ENCODE peak calls at places on chromosomes 7 and 10, in four cellular contexts. O, M, N and B are unnamed samples.

GRCh38 chr7:46928719-46929118 is 653.2 kb downstream of the TNS3 start:
- DNase-seq in M (no peak), N (no peak), O (no peak), B (no peak)

GRCh38 chr10:79417266-79417665 is 28.2 kb downstream of the ZCCHC24 start:
- DNase-seq in O (no peak), M (no peak), N (peak; percentile 7), B (no peak)

GRCh38 chr7:100667331-100668068 is 6.0 kb upstream of the GNB2 start:
- DNase-seq in M (no peak), O (no peak), N (no peak), B (no peak)

GRCh38 chr10:33723181-33723580 is 388.7 kb upstream of the NRP1 start:
- DNase-seq in O (no peak), N (no peak), M (no peak), B (no peak)

GRCh38 chr7:67896721-67897120 is 900.1 kb downstream of the TYW1 start:
- DNase-seq in N (no peak), M (no peak), O (peak; percentile 18), B (no peak)

GRCh38 chr7:19754521-19755116 is 18.8 kb downstream of the TMEM196 start:
- DNase-seq in N (no peak), O (peak; percentile 60), M (peak; percentile 32), B (peak; percentile 25)

GRCh38 chr10:49760789-49761188 is 1.3 kb downstream of the OGDHL start:
- DNase-seq in O (no peak), N (no peak), M (no peak), B (no peak)

GRCh38 chr10:69141304-69141703 is 17.3 kb downstream of the VPS26A start:
- DNase-seq in M (no peak), N (no peak), O (no peak), B (no peak)

GRCh38 chr10:126422561-126422960 is 34.3 kb upstream of the ADAM12 start:
- DNase-seq in N (no peak), M (no peak), O (no peak), B (no peak)

GRCh38 chr10:86102446-86102845 is 264.1 kb downstream of the GRID1 start:
- DNase-seq in M (no peak), O (no peak), N (no peak), B (no peak)

GRCh38 chr7:1747004-1747801 is 77.1 kb downstream of the ELFN1 start:
- DNase-seq in O (no peak), N (no peak), M (no peak), B (no peak)

GRCh38 chr7:157318015-157318706 is 18.6 kb upstream of the DNAJB6 start:
- DNase-seq in M (no peak), O (no peak), N (no peak), B (peak; percentile 27)

GRCh38 chr7:105788816-105789349 is 87.5 kb downstream of the ATXN7L1 start:
- DNase-seq in N (no peak), O (no peak), M (no peak), B (no peak)

GRCh38 chr7:41659539-41659938 is 43.4 kb downstream of the INHBA start:
- DNase-seq in O (no peak), N (no peak), M (no peak), B (no peak)

GRCh38 chr7:111677848-111678247 is 115.6 kb upstream of the IMMP2L start:
- DNase-seq in M (no peak), N (no peak), O (no peak), B (no peak)

GRCh38 chr7:21945374-21946227 is at the start of gene CDCA7L:
- DNase-seq in M (peak; percentile 73), O (peak; percentile 88), N (peak; percentile 83), B (peak; percentile 37)

GRCh38 chr10:118571123-118571522 is 24.3 kb downstream of the PRLHR start:
- DNase-seq in M (no peak), N (no peak), O (no peak), B (no peak)

GRCh38 chr10:97529685-97530465 is 31.2 kb downstream of the UBTD1 start:
- DNase-seq in N (no peak), O (no peak), M (no peak), B (no peak)

GRCh38 chr10:45514283-45515270 is 140.6 kb downstream of the ALOX5 start:
- DNase-seq in O (peak; percentile 15), M (no peak), N (no peak), B (no peak)

GRCh38 chr10:60414877-60415585 is 25.4 kb upstream of the ANK3 start:
- DNase-seq in O (peak; percentile 54), N (no peak), M (peak; percentile 26), B (no peak)

GRCh38 chr7:116873619-116874018 is 11.2 kb downstream of the CAPZA2 start:
- DNase-seq in M (no peak), N (no peak), O (no peak), B (no peak)

GRCh38 chr7:18511351-18511750 is 15.8 kb downstream of the HDAC9 start:
- DNase-seq in O (no peak), N (no peak), M (no peak), B (peak; percentile 32)

GRCh38 chr7:98285132-98286092 is 3.9 kb downstream of the BRI3 start:
- DNase-seq in M (no peak), O (no peak), N (no peak), B (no peak)

GRCh38 chr10:79980711-79981110 is 31.8 kb upstream of the SFTPD start:
- DNase-seq in M (no peak), N (no peak), O (no peak), B (no peak)

GRCh38 chr10:72263613-72264241 is 10.0 kb upstream of the DDIT4 start:
- DNase-seq in N (no peak), M (peak; percentile 81), O (no peak), B (peak; percentile 80)

GRCh38 chr10:45526309-45526708 is 146.3 kb downstream of the ZFAND4 start:
- DNase-seq in M (no peak), O (no peak), N (no peak), B (no peak)

GRCh38 chr7:30710669-30711068 is 28.4 kb upstream of the CRHR2 start:
- DNase-seq in O (no peak), N (no peak), M (no peak), B (no peak)

GRCh38 chr7:75727881-75728592 is 10.7 kb downstream of the HIP1 start:
- DNase-seq in O (no peak), M (no peak), N (peak; percentile 30), B (no peak)

GRCh38 chr10:99532687-99533495 is at the start of gene NKX2-3:
- DNase-seq in M (peak; percentile 63), O (peak; percentile 91), N (peak; percentile 48), B (no peak)

GRCh38 chr10:111146025-111146640 is 69.3 kb downstream of the ADRA2A start:
- DNase-seq in O (no peak), N (no peak), M (no peak), B (no peak)

GRCh38 chr10:28587970-28588290 is 55.0 kb downstream of the WAC start:
- DNase-seq in N (no peak), O (peak; percentile 58), M (peak; percentile 10), B (peak; percentile 85)
- TF ChIP-seq CTCF in N (peak; percentile 50), O (no peak), M (peak; percentile 29), B (peak; percentile 64)

GRCh38 chr7:156060925-156061324 is 248.7 kb upstream of the SHH start:
- DNase-seq in N (no peak), M (no peak), O (no peak), B (no peak)
- H3K4me3 ChIP-seq in N (no peak overlapping the region), M (no peak overlapping the region), O (no peak overlapping the region), B (no peak overlapping the region)

GRCh38 chr10:94677691-94678090 is 5.8 kb upstream of the CYP2C18 start:
- DNase-seq in M (peak; percentile 58), N (no peak), O (peak; percentile 3), B (no peak)
- TF ChIP-seq CTCF in M (peak; percentile 25), N (no peak), O (no peak), B (no peak)

GRCh38 chr7:56063500-56063881 is 595 bp upstream of the SUMF2 start:
- DNase-seq in M (no peak), N (no peak), O (no peak), B (no peak)
- H3K4me3 ChIP-seq in M (no peak overlapping the region), N (peak overlapping the region; percentile 95), O (no peak overlapping the region), B (peak overlapping the region; percentile 62)

GRCh38 chr10:73817826-73818225 is 6.4 kb upstream of the NDST2 start:
- DNase-seq in O (no peak), N (no peak), M (no peak), B (no peak)

GRCh38 chr10:73816917-73817729 is 5.7 kb upstream of the NDST2 start:
- DNase-seq in N (no peak), M (no peak), O (no peak), B (peak; percentile 91)

GRCh38 chr10:73818402-73818801 is 7.0 kb upstream of the NDST2 start:
- DNase-seq in N (no peak), M (no peak), O (no peak), B (no peak)

GRCh38 chr10:73819025-73819424 is 7.6 kb upstream of the NDST2 start:
- DNase-seq in M (no peak), O (no peak), N (no peak), B (no peak)

GRCh38 chr10:73819513-73820093 is 8.2 kb upstream of the NDST2 start:
- DNase-seq in M (no peak), N (peak; percentile 53), O (no peak), B (peak; percentile 90)
- TF ChIP-seq CTCF in M (no peak), N (no peak), O (no peak), B (peak; percentile 47)

DNA sequence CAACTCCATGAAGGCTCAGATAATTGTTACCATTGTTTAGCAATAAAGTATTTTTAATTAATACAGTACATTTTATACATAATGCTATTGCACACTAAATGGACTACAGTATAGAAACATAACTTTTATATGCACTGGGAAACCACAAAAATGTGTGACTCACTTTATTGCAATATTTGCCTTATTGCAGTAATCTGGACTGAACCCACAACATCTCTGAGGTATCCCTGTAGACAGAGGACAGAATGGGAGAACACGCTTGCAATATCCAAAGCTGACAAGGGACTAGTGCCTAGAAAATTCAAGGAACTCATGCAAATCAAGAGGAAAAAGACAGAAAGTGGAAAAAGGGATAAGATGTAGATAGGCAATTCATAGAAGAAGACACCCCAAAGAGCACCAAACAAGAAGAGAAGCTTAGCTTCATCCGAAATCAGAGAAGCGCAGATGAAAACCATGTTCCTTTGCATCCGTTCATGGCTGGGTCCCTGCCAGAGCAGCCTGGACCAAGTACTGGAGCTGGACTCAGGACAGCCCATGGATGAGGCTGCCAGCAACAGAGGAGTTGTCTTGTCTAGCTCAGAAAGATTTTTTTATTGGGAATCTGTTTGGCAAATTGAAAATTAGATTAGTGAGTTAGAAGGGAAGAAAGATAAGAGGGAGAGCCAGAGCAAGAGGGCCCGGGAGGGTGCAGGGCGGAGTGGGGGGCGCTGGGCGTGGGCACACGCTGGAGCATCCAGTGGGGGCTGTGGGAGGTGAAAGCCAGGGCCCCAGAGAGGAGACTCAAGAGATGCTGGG is 16.0 kb upstream of the GALNTL5 start:
- DNase-seq in O (no peak), N (peak; percentile 39), M (no peak), B (no peak)
- H3K4me3 ChIP-seq in O (no peak overlapping the region), N (no peak overlapping the region), M (no peak overlapping the region), B (no peak overlapping the region)